ENCODE peak calls at places on chromosomes 4 and X, in ten cellular contexts. X is mesendoderm, H is PC-3, B is IMR-90, L is HCT116, K is fibroblast of lung, N is endodermal cell, W is colonic mucosa, I is neuronal stem cell, F is K562. J is an unnamed sample.

GRCh38 chr4:36283912-36284465 is 2.6 kb downstream of the DTHD1 start:
- DNase-seq in F (no peak), K (no peak), X (no peak), W (no peak), H (no peak), L (no peak), I (no peak), N (no peak), B (no peak), J (no peak)

GRCh38 chr4:54165438-54165837 is 63.7 kb upstream of the PDGFRA start:
- DNase-seq in B (peak), F (no peak), N (no peak), I (no peak), X (peak), L (peak), W (no peak), H (peak), K (peak), J (no peak)

GRCh38 chrX:106698693-106699092 is 27.8 kb upstream of the RNF128 start:
- DNase-seq in N (no peak), B (peak), I (no peak), H (no peak), W (no peak), K (peak), F (no peak), L (no peak), X (no peak), J (no peak)

GRCh38 chr4:82515705-82516104 is 46.1 kb downstream of the TMEM150C start:
- DNase-seq in W (no peak), N (no peak), L (no peak), K (peak), H (peak), I (no peak), F (no peak), X (no peak), B (peak), J (no peak)

GRCh38 chr4:79198886-79199591 is 126.8 kb downstream of the NAA11 start:
- DNase-seq in F (peak), W (no peak), I (no peak), K (no peak), X (peak), N (no peak), L (no peak), B (no peak), H (no peak), J (no peak)

GRCh38 chr4:53322696-53323095 is 43.2 kb downstream of the SCFD2 start:
- DNase-seq in I (no peak), X (no peak), W (no peak), L (no peak), H (peak), F (no peak), B (no peak), K (no peak), N (no peak), J (no peak)

GRCh38 chr4:140103676-140104075 is 50.3 kb downstream of the MAML3 start:
- DNase-seq in X (no peak), L (no peak), F (no peak), I (no peak), H (peak), W (no peak), N (no peak), B (peak), K (no peak), J (no peak)

GRCh38 chr4:139655116-139655515 is 10.5 kb upstream of the MGST2 start:
- DNase-seq in K (peak), H (peak), F (peak), I (no peak), B (peak), L (no peak), N (no peak), W (no peak), X (peak), J (no peak)

GRCh38 chrX:135893294-135893817 is at the start of the genes CT45A10 and SAGE1:
- DNase-seq in N (peak), X (no peak), W (no peak), F (peak), B (no peak), H (no peak), I (no peak), L (no peak), K (no peak), J (no peak)

GRCh38 chrX:15952212-15952611 is 97.6 kb upstream of the AP1S2 start:
- DNase-seq in F (no peak), K (no peak), H (no peak), I (no peak), N (no peak), L (no peak), B (no peak), W (no peak), X (no peak), J (no peak)

GRCh38 chr4:21476753-21477152 is 471.8 kb downstream of the KCNIP4 start:
- DNase-seq in X (peak), K (no peak), W (no peak), L (no peak), H (peak), N (peak), F (no peak), B (no peak), I (peak), J (no peak)

GRCh38 chr4:8911311-8912088 is 39.9 kb upstream of the HMX1 start:
- DNase-seq in X (no peak), N (peak), K (no peak), B (no peak), I (no peak), F (no peak), L (no peak), H (no peak), W (peak), J (no peak)

GRCh38 chr4:16663722-16664121 is 234.7 kb downstream of the LDB2 start:
- DNase-seq in K (no peak), W (no peak), N (no peak), I (no peak), H (no peak), X (no peak), L (no peak), F (no peak), B (no peak), J (no peak)

GRCh38 chrX:41481264-41482109 is 34.3 kb downstream of the NYX start:
- DNase-seq in I (no peak), L (peak), H (peak), K (no peak), X (peak), B (no peak), N (peak), F (peak), W (no peak), J (no peak)

GRCh38 chrX:18983711-18984380 is at the start of gene PHKA2:
- DNase-seq in L (no peak), I (no peak), W (peak), H (peak), K (peak), X (peak), B (no peak), N (peak), F (peak), J (no peak)

GRCh38 chr4:8181844-8182243 is 17.2 kb upstream of the SH3TC1 start:
- DNase-seq in N (peak), X (peak), B (no peak), I (no peak), K (no peak), H (no peak), W (peak), L (no peak), F (no peak), J (no peak)

GRCh38 chrX:106404512-106404911 is 207.3 kb upstream of the RADX start:
- DNase-seq in X (peak), B (no peak), W (no peak), H (peak), L (peak), I (no peak), F (no peak), N (no peak), K (no peak), J (no peak)

GRCh38 chr4:42066402-42066801 is 76.1 kb downstream of the SLC30A9 start:
- DNase-seq in L (no peak), X (no peak), H (no peak), N (no peak), I (no peak), B (no peak), K (no peak), W (no peak), F (no peak), J (no peak)

GRCh38 chr4:57191523-57192034 is 81.4 kb upstream of the IGFBP7 start:
- DNase-seq in H (peak), W (peak), K (peak), X (peak), F (no peak), B (no peak), I (no peak), N (peak), L (no peak), J (peak)

GRCh38 chrX:134737061-134737460 is 78.8 kb upstream of the PLAC1 start:
- DNase-seq in X (no peak), L (no peak), N (no peak), K (peak), B (peak), F (no peak), I (no peak), W (no peak), H (no peak), J (no peak)

GRCh38 chrX:6432211-6432610 is 102.7 kb downstream of the VCX3A start:
- DNase-seq in H (no peak), L (no peak), F (no peak), W (no peak), B (no peak), N (no peak), K (no peak), X (peak), I (no peak), J (peak)

GRCh38 chrX:97846228-97846627 is 962.5 kb downstream of the RPA4 start:
- DNase-seq in I (no peak), X (no peak), N (no peak), H (no peak), F (no peak), W (no peak), B (no peak), L (no peak), K (no peak), J (no peak)

GRCh38 chr4:86223472-86223871 is 136.4 kb downstream of the MAPK10 start:
- DNase-seq in H (peak), L (peak), I (no peak), X (peak), F (peak), K (peak), N (peak), B (peak), W (no peak), J (no peak)

GRCh38 chrX:109709129-109709631 is 23.9 kb downstream of the ACSL4 start:
- DNase-seq in N (no peak), X (peak), B (peak), W (no peak), L (peak), I (no peak), F (no peak), K (peak), H (peak), J (no peak)

GRCh38 chrX:9272166-9272565 is 192.7 kb upstream of the TBL1X start:
- DNase-seq in X (no peak), B (no peak), K (peak), W (no peak), L (no peak), I (no peak), H (no peak), F (no peak), N (no peak), J (no peak)

GRCh38 chrX:19888419-19888879 is 1.0 kb upstream of the SH3KBP1 start:
- DNase-seq in B (peak), X (peak), N (peak), H (peak), K (peak), L (peak), I (peak), W (peak), F (peak), J (no peak)

GRCh38 chr4:122163301-122163700 is 11.2 kb downstream of the BLTP1 start:
- DNase-seq in H (no peak), I (no peak), K (no peak), L (no peak), B (no peak), W (no peak), N (no peak), X (no peak), F (no peak), J (no peak)

GRCh38 chrX:134431894-134432293 is 28.1 kb upstream of the HPRT1 start:
- DNase-seq in K (peak), X (no peak), L (no peak), N (no peak), H (peak), W (no peak), I (no peak), F (no peak), B (peak), J (no peak)

GRCh38 chrX:12137982-12138365 is 299 bp upstream of the FRMPD4 start:
- DNase-seq in L (no peak), K (no peak), W (no peak), N (no peak), B (no peak), H (peak), I (no peak), X (no peak), F (no peak), J (no peak)

GRCh38 chr4:107380836-107381438 is 339.1 kb downstream of the PAPSS1 start:
- DNase-seq in L (no peak), B (no peak), N (no peak), K (no peak), H (no peak), X (no peak), I (no peak), W (no peak), F (no peak), J (no peak)

GRCh38 chr4:102825261-102826071 is 1.9 kb downstream of the UBE2D3 start:
- DNase-seq in X (peak), L (peak), I (peak), H (peak), F (peak), N (peak), K (peak), B (peak), W (peak), J (no peak)

GRCh38 chrX:13201605-13202219 is 118.1 kb downstream of the ATXN3L start:
- DNase-seq in B (no peak), X (peak), W (no peak), H (no peak), K (no peak), F (no peak), N (peak), L (no peak), I (no peak), J (no peak)

GRCh38 chr4:53895137-53895536 is 169.3 kb downstream of the CHIC2 start:
- DNase-seq in B (no peak), N (no peak), H (no peak), X (no peak), I (no peak), W (no peak), F (no peak), L (no peak), K (no peak), J (no peak)

DNA sequence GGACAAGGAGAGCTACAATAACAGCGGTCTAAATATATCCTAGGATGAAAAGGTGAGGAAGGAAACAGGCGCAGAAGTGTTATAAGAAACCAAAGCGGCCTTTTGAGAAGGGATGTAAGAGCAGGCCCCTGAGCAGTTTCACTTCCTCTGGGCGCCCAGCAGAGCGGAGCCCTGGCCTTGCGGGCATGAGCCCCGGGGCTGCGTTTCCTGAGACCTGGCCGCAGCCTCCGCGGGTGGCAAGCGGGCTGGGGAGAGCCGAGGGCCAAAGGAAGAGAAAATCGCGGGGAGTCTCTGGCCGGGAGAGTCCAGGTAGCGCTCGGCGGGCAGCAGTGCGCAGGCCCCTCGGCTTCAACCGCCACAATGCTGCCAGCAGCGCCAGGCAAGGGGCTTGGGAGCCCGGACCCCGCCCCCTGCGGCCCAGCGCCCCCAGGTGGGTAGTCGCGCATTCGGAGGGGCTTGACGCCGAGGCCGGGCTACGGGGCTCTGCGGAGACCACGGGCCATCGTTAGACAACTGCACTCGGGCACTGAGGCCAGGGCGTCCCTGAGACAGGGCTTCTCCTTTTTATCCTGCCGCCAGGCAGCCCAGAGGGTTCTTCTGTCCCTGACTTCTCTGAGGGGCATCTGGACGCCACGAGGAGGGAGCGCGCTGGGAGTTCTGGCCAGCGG is at the start of gene BANK1:
- DNase-seq in X (peak), L (peak), W (peak), H (peak), N (peak), K (peak), I (peak), B (peak), F (no peak), J (no peak)
- H3K27ac ChIP-seq in X (peak), L (peak), W (no peak), H (peak), N (no peak), K (no peak), I (no peak), B (no peak), F (no peak), J (no peak)

GRCh38 chr4:6929735-6930464 is 20.3 kb downstream of the TBC1D14 start:
- DNase-seq in K (no peak), I (no peak), F (no peak), L (no peak), B (no peak), N (no peak), X (no peak), H (no peak), W (peak), J (no peak)
- H3K9ac ChIP-seq in K (no peak), I (no peak), F (peak), L (no peak), B (no peak), N (no peak), X (no peak), H (no peak), W (peak), J (no peak)

GRCh38 chrX:23332888-23333821 is 1.5 kb upstream of the PTCHD1 start:
- DNase-seq in W (no peak), I (no peak), X (peak), F (no peak), N (peak), L (no peak), K (no peak), H (no peak), B (no peak), J (no peak)
- H3K4me3 ChIP-seq in W (no peak), I (no peak), X (peak), F (no peak), N (peak), L (no peak), K (no peak), H (no peak), B (no peak), J (peak)

DNA sequence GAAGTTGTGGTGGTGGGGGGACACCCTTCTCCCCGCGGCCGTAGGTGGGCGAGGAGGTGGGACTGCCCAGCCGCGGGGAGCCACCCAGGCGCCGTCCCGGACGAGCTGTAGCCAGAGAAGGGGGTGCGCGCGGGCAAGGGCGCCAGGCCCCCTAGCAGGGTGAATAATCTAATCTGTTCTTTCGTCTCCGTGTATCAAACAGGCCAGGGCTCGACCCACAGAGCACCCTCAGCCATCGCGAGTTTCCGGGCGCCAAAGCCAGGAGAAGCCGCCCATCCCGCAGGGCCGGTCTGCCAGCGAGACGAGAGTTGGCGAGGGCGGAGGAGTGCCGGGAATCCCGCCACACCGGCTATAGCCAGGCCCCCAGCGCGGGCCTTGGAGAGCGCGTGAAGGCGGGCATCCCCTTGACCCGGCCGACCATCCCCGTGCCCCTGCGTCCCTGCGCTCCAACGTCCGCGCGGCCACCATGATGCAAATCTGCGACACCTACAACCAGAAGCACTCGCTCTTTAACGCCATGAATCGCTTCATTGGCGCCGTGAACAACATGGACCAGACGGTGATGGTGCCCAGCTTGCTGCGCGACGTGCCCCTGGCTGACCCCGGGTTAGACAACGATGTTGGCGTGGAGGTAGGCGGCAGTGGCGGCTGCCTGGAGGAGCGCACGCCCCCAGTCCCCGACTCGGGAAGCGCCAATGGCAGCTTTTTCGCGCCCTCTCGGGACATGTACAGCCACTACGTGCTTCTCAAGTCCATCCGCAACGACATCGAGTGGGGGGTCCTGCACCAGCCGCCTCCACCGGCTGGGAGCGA is 3.4 kb downstream of the MID1IP1 start:
- DNase-seq in B (no peak), L (no peak), I (peak), F (peak), H (peak), K (no peak), X (peak), N (peak), W (no peak), J (no peak)
- H3K27ac ChIP-seq in B (peak), L (peak), I (peak), F (peak), H (peak), K (peak), X (peak), N (peak), W (peak), J (peak)

GRCh38 chr4:38100474-38101255 is 140.5 kb downstream of the PTTG2 start:
- DNase-seq in H (no peak), N (no peak), X (no peak), W (no peak), I (no peak), B (no peak), K (no peak), F (no peak), L (no peak), J (no peak)
- H3K9ac ChIP-seq in H (no peak), N (no peak), X (no peak), W (no peak), I (no peak), B (no peak), K (no peak), F (no peak), L (no peak), J (no peak)

GRCh38 chr4:37476256-37476655 is 209.9 kb downstream of the RELL1 start:
- DNase-seq in L (no peak), K (no peak), H (no peak), B (no peak), X (peak), N (no peak), W (no peak), F (no peak), I (no peak), J (no peak)
- H3K4me3 ChIP-seq in L (no peak), K (no peak), H (no peak), B (no peak), X (no peak), N (no peak), W (no peak), F (no peak), I (no peak), J (no peak)

DNA sequence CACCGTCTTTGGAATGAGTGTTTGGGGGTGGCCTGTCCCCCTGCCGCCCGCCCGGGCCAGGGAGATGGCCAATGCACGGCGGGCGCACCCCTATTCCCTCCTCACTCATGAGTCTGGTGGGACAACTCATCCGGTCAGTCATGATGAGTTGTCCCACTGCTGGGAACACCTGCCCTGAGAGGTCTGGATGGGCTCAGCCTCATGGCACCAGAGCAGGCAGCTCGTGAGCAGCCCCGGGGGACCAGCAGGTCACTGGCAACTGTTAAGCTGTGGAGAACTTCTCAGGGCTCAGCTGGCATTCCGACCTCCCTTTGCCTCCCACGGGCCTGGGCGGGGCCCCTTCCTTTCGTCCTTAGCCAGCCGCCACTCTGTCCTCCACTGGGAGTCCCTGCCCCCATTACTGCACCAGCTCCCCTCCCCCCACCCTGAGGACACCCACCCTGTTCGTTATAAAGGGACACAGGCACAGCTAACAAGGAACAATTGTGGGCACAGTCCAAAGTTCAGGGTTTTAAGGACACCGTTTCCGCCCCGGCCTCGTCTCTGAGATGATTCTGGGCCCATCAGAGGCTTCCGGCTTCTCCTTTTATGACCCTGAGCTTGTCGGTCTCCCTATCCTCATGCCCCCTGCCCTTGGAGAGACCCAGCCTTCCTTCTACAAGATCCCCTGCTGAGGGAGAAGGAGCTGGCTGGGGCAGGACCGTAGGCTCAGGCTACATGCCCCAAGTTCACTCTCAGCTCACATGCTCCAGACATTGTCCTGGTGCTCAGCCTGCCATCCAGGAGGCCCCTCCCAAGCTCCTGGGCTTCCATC is 14.6 kb upstream of the KIAA0232 start:
- DNase-seq in H (no peak), L (no peak), X (no peak), N (peak), I (no peak), B (no peak), W (peak), K (no peak), F (no peak), J (no peak)
- H3K27ac ChIP-seq in H (peak), L (no peak), X (no peak), N (no peak), I (no peak), B (no peak), W (peak), K (no peak), F (no peak), J (no peak)